ENCODE peak calls at places on chromosomes 2 and 18, in four cellular contexts. X is HTR-8/SVneo, N is BE2C, W is transverse colon. U is an unnamed sample.
A peak's percentile ranks its signal among the peaks of the same experiment; 100 is the strongest.

GRCh38 chr2:235893129-235893698 is 275.0 kb downstream of the GBX2 start:
- DNase-seq in X (no peak), N (no peak), W (no peak), U (no peak)

GRCh38 chr2:239308696-239309397 is 92.0 kb downstream of the HDAC4 start:
- DNase-seq in X (no peak), N (peak; percentile 58), W (peak; percentile 29), U (peak; percentile 71)

GRCh38 chr2:233929352-233929843 is 12.2 kb downstream of the TRPM8 start:
- DNase-seq in X (peak; percentile 12), N (peak; percentile 57), W (peak; percentile 20), U (no peak)

GRCh38 chr2:68089961-68090360 is 27.2 kb upstream of the C1D start:
- DNase-seq in X (no peak), N (no peak), W (no peak), U (no peak)

GRCh38 chr2:37189452-37190153 is 1.1 kb upstream of the SULT6B1 start:
- DNase-seq in X (peak; percentile 53), N (no peak), W (no peak), U (peak; percentile 92)

GRCh38 chr2:119338826-119339561 is 27.6 kb downstream of the C2orf76 start:
- DNase-seq in X (no peak), N (no peak), W (peak; percentile 36), U (no peak)

GRCh38 chr18:77557030-77557429 is 307.4 kb downstream of the GALR1 start:
- DNase-seq in X (no peak), N (no peak), W (no peak), U (no peak)

GRCh38 chr2:217396165-217396564 is 536.3 kb upstream of the TNP1 start:
- DNase-seq in X (no peak), N (no peak), W (no peak), U (no peak)

GRCh38 chr2:120450196-120450820 is 104.4 kb downstream of the INHBB start:
- DNase-seq in X (no peak), N (no peak), W (no peak), U (no peak)

GRCh38 chr2:228681426-228681825 is 499.9 kb upstream of the SPHKAP start:
- DNase-seq in X (no peak), N (no peak), W (no peak), U (peak; percentile 70)

GRCh38 chr18:2112435-2113045 is 458.8 kb downstream of the METTL4 start:
- DNase-seq in X (no peak), N (no peak), W (no peak), U (no peak)

GRCh38 chr2:18626256-18626668 is 36.9 kb upstream of the NT5C1B start:
- DNase-seq in X (peak; percentile 44), N (no peak), W (no peak), U (peak; percentile 81)

GRCh38 chr18:22559414-22560282 is 141.9 kb upstream of the CTAGE1 start:
- DNase-seq in X (peak; percentile 53), N (peak; percentile 80), W (peak; percentile 52), U (peak; percentile 94)

GRCh38 chr2:236309669-236310029 is 45.4 kb upstream of the ASB18 start:
- DNase-seq in X (peak; percentile 57), N (peak; percentile 24), W (no peak), U (no peak)

GRCh38 chr2:207767461-207768167 is 2.1 kb downstream of the FZD5 start:
- DNase-seq in X (no peak), N (peak; percentile 55), W (peak; percentile 79), U (no peak)

GRCh38 chr2:187709063-187709462 is 154.8 kb upstream of the TFPI start:
- DNase-seq in X (no peak), N (no peak), W (no peak), U (no peak)

GRCh38 chr2:36904636-36905035 is 61.7 kb downstream of the STRN start:
- DNase-seq in X (no peak), N (no peak), W (no peak), U (no peak)

GRCh38 chr18:13447621-13448020 is 229.1 kb downstream of the LDLRAD4 start:
- DNase-seq in X (no peak), N (no peak), W (no peak), U (peak; percentile 83)

GRCh38 chr2:230234122-230234722 is 8.7 kb downstream of the SP140 start:
- DNase-seq in X (no peak), N (no peak), W (no peak), U (no peak)

GRCh38 chr2:69827796-69828540 is 1.5 kb upstream of the GMCL1 start:
- DNase-seq in X (peak; percentile 9), N (no peak), W (no peak), U (no peak)

GRCh38 chr2:45964226-45964841 is 312.9 kb downstream of the PRKCE start:
- DNase-seq in X (peak; percentile 88), N (peak; percentile 91), W (peak; percentile 94), U (peak; percentile 63)

GRCh38 chr2:16675781-16676180 is 10.1 kb upstream of the CYRIA start:
- DNase-seq in X (no peak), N (no peak), W (no peak), U (no peak)

GRCh38 chr2:190466819-190467444 is 58.8 kb downstream of the MFSD6 start:
- DNase-seq in X (no peak), N (no peak), W (no peak), U (no peak)

GRCh38 chr18:34115409-34116081 is 109.2 kb downstream of the NOL4 start:
- DNase-seq in X (no peak), N (no peak), W (no peak), U (no peak)

GRCh38 chr2:150125188-150125587 is 362.3 kb downstream of the RND3 start:
- DNase-seq in X (no peak), N (no peak), W (no peak), U (no peak)

U was measured in amniotic epithelial cell.